ENCODE peak calls at places on chromosomes 4 and X, in five cellular contexts. B is heart left ventricle, J is prostate gland, W is stomach, G is right lobe of liver. D is an unnamed sample.
A peak's percentile ranks its signal among the peaks of the same experiment; 100 is the strongest.

GRCh38 chr4:133594246-133595207 is 445.4 kb downstream of the PCDH10 start:
- DNase-seq in G (no peak), B (no peak), J (no peak), W (no peak), D (no peak)

GRCh38 chr4:176425035-176425434 is 105.3 kb downstream of the SPCS3 start:
- DNase-seq in G (no peak), J (no peak), B (no peak), W (no peak), D (no peak)

GRCh38 chr4:10732235-10732975 is 47.8 kb upstream of the CLNK start:
- DNase-seq in W (no peak), G (no peak), J (no peak), B (no peak), D (no peak)

GRCh38 chr4:76758290-76758882 is 139.6 kb downstream of the SOWAHB start:
- DNase-seq in B (no peak), J (no peak), W (no peak), G (no peak), D (peak; percentile 41)

GRCh38 chr4:78753091-78753490 is 23.1 kb upstream of the BMP2K start:
- DNase-seq in J (no peak), W (no peak), G (no peak), B (no peak), D (no peak)

GRCh38 chrX:43096830-43097229 is 318.9 kb upstream of the PPP1R2C start:
- DNase-seq in J (no peak), B (no peak), G (no peak), W (no peak), D (no peak)

GRCh38 chr4:173152104-173152503 is 16.5 kb upstream of the GALNT7 start:
- DNase-seq in J (no peak), G (no peak), W (no peak), B (no peak), D (no peak)

GRCh38 chr4:184269879-184270430 is 52.3 kb upstream of the ENPP6 start:
- DNase-seq in G (no peak), J (no peak), W (no peak), B (no peak), D (no peak)

GRCh38 chr4:45442466-45442865 is 681.4 kb downstream of the GABRG1 start:
- DNase-seq in W (no peak), B (no peak), G (no peak), J (no peak), D (no peak)

DNA sequence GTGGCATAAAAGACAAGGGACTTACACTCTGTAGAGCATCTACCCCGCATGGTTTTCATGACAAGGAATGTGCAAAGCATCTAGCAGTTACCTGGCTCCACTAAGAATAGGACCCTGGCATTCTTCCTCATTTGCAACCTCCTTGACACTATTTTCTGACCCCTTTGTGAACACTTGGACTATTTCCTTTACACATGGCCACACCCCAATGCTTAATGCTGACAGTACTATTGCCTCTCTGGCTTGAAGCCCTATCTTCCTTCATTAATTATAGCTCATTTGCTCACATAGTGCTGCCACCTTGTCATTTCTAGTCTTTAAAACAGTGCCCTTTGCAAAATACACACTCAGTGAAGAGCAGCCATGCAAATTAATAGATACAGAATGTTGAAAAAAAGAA is 226.3 kb upstream of the VCX3A start:
- DNase-seq in J (no peak), B (no peak), W (no peak), G (no peak), D (no peak)
- H3K4me1 ChIP-seq in J (no peaks in the 10 kb centered on the region), B (no peaks in the 10 kb centered on the region), W (no peaks in the 10 kb centered on the region), G (no peaks in the 10 kb centered on the region), D (no peaks in the 10 kb centered on the region)

DNA sequence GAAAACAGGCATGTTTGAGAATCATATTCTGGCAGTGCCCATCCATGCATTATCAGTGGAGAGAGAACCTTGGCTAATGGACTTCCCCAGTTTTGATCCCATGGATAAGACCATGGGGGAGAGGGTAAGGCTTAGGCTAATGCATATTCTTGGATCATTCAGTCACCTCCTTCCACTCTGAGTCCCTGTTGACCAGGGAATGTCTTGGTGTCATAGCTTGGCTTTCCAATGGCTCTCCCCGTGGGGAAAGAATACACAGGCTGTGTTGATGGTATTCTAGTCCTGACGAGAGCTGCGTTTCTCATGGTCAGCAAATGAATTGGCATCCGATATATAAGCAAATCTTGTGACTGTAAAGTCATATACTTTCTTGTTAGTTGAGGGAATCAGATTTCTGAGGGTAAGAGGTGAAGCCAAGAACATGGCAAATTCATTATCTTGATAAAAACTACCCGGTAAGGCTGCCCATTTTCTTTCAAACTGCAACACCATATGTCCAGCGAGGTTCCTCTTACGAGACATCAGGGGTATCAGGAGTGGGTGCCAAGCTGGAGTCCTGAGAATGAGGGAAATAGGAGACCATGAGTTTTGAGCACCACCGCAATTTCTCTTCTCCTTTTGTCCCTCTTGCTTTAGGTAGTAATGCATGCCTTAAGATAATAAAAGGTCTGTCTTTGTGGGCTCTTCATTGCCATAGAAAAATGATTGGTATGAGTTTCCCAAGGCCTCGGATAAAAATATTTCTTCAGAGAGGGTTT is 18.0 kb downstream of the RHOH start:
- DNase-seq in W (no peak), J (no peak), B (no peak), G (no peak), D (no peak)
- TF ChIP-seq POLR2A in W (no peak), J (no peak), B (no peak), G (no peak), D (no peak)

DNA sequence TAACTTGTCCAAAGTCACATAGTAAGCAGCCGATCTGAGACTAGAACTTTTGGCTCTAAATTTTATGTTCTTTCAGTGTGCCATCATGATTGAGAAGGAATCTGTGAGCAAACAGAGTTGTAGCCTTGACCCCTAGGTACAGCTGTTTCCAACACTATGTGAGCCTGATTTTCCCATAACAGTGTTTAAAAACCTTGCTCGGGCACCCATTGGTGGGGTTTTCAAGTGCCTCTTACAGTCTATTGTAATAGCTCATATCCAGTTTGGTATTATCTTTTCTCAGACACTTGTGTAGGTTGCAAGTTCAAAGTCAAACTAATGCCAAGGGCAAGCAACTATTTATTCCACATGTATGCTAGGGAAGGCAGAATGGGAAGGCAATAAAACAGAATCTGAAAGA is 467.9 kb downstream of the INPP4B start:
- DNase-seq in G (no peak), J (no peak), W (no peak), B (peak; percentile 13), D (no peak)
- H3K4me1 ChIP-seq in G (no peaks in the 10 kb centered on the region), J (no peaks in the 10 kb centered on the region), W (peaks cover 13% of the 10 kb centered on the region), B (peaks cover 42% of the 10 kb centered on the region), D (peaks cover 14% of the 10 kb centered on the region)

GRCh38 chr4:55125087-55125721 is at the start of gene KDR:
- DNase-seq in B (peak; percentile 72), J (peak; percentile 17), W (peak; percentile 46), G (peak; percentile 65), D (peak; percentile 50)
- TF ChIP-seq POLR2A in B (no peak), J (peak; percentile 25), W (no peak), G (peak; percentile 50), D (no peak)

GRCh38 chr4:85741421-85741820 is 266.5 kb downstream of the ARHGAP24 start:
- DNase-seq in G (no peak), W (no peak), J (no peak), B (no peak), D (no peak)
- H3K4me1 ChIP-seq in G (no peaks in the 10 kb centered on the region), W (no peaks in the 10 kb centered on the region), J (no peaks in the 10 kb centered on the region), B (peaks cover 27% of the 10 kb centered on the region), D (peaks cover 20% of the 10 kb centered on the region)

GRCh38 chr4:158771776-158772175 is 3.0 kb downstream of the FNIP2 start:
- DNase-seq in J (no peak), B (no peak), G (no peak), W (no peak), D (no peak)

GRCh38 chr4:158770671-158771070 is 1.8 kb downstream of the FNIP2 start:
- DNase-seq in J (no peak), W (no peak), B (no peak), G (no peak), D (no peak)

GRCh38 chr4:158766419-158767044 is 2.3 kb upstream of the FNIP2 start:
- DNase-seq in G (no peak), J (no peak), B (no peak), W (no peak), D (no peak)

GRCh38 chr4:158769175-158769831 is 477 bp downstream of the FNIP2 start:
- DNase-seq in W (peak; percentile 29), G (peak; percentile 45), J (peak; percentile 16), B (peak; percentile 45), D (peak; percentile 35)

GRCh38 chr4:158768577-158769174 is at the start of gene FNIP2:
- DNase-seq in J (peak; percentile 72), W (peak; percentile 86), G (peak; percentile 91), B (peak; percentile 86), D (peak; percentile 84)
- TF ChIP-seq POLR2A in J (peak; percentile 53), W (no peak), G (peak; percentile 85), B (no peak), D (no peak)